ENCODE peak calls at places on chromosomes 4 and X, in seven cellular contexts. One of them, this sample, is unnamed.

GRCh38 chr4:173526724-173527102 is 3.3 kb downstream of the HAND2 start:
- DNase-seq in Right ventricle myocardium inferior: no peak
- DNase-seq in activated T-helper 9 cell treated with anti-CD3 and anti-CD28 coated beads, Interleukin-2, amount 50 U/mL, for 16 hours: no peak
- DNase-seq in mesothelial cell of epicardium: no peak
- DNase-seq in NCI-H1436: no peak
- DNase-seq in right cardiac atrium: no peak
- DNase-seq in esophagus squamous epithelium: no peak
- DNase-seq in this sample: no peak

GRCh38 chr4:7769936-7770674 is 169.6 kb downstream of the AFAP1 start:
- DNase-seq in Right ventricle myocardium inferior: no peak
- DNase-seq in activated T-helper 9 cell treated with anti-CD3 and anti-CD28 coated beads, Interleukin-2, amount 50 U/mL, for 16 hours: no peak
- DNase-seq in mesothelial cell of epicardium: no peak
- DNase-seq in NCI-H1436: no peak
- DNase-seq in right cardiac atrium: peak; percentile 45
- DNase-seq in esophagus squamous epithelium: no peak
- DNase-seq in this sample: no peak

GRCh38 chr4:19583827-19584569 is 667.7 kb upstream of the SLIT2 start:
- DNase-seq in Right ventricle myocardium inferior: no peak
- DNase-seq in activated T-helper 9 cell treated with anti-CD3 and anti-CD28 coated beads, Interleukin-2, amount 50 U/mL, for 16 hours: no peak
- DNase-seq in mesothelial cell of epicardium: no peak
- DNase-seq in NCI-H1436: no peak
- DNase-seq in right cardiac atrium: peak; percentile 42
- DNase-seq in esophagus squamous epithelium: no peak
- DNase-seq in this sample: no peak

GRCh38 chr4:103853627-103854026 is 133.8 kb upstream of the TACR3 start:
- DNase-seq in Right ventricle myocardium inferior: no peak
- DNase-seq in activated T-helper 9 cell treated with anti-CD3 and anti-CD28 coated beads, Interleukin-2, amount 50 U/mL, for 16 hours: no peak
- DNase-seq in mesothelial cell of epicardium: no peak
- DNase-seq in NCI-H1436: no peak
- DNase-seq in right cardiac atrium: no peak
- DNase-seq in esophagus squamous epithelium: no peak
- DNase-seq in this sample: no peak

GRCh38 chr4:108399610-108400265 is 220.6 kb upstream of the RPL34 start:
- DNase-seq in Right ventricle myocardium inferior: no peak
- DNase-seq in activated T-helper 9 cell treated with anti-CD3 and anti-CD28 coated beads, Interleukin-2, amount 50 U/mL, for 16 hours: no peak
- DNase-seq in mesothelial cell of epicardium: no peak
- DNase-seq in NCI-H1436: no peak
- DNase-seq in right cardiac atrium: no peak
- DNase-seq in esophagus squamous epithelium: no peak
- DNase-seq in this sample: no peak

GRCh38 chr4:89136525-89136924 is 25.2 kb downstream of the TIGD2 start:
- DNase-seq in Right ventricle myocardium inferior: no peak
- DNase-seq in activated T-helper 9 cell treated with anti-CD3 and anti-CD28 coated beads, Interleukin-2, amount 50 U/mL, for 16 hours: no peak
- DNase-seq in mesothelial cell of epicardium: no peak
- DNase-seq in NCI-H1436: no peak
- DNase-seq in right cardiac atrium: no peak
- DNase-seq in esophagus squamous epithelium: no peak
- DNase-seq in this sample: no peak

GRCh38 chr4:118327554-118328241 is 25.1 kb downstream of the PRSS12 start:
- DNase-seq in Right ventricle myocardium inferior: no peak
- DNase-seq in activated T-helper 9 cell treated with anti-CD3 and anti-CD28 coated beads, Interleukin-2, amount 50 U/mL, for 16 hours: no peak
- DNase-seq in mesothelial cell of epicardium: no peak
- DNase-seq in NCI-H1436: no peak
- DNase-seq in right cardiac atrium: no peak
- DNase-seq in esophagus squamous epithelium: no peak
- DNase-seq in this sample: no peak

GRCh38 chrX:10483191-10483808 is 137.1 kb downstream of the MID1 start:
- DNase-seq in Right ventricle myocardium inferior: no peak
- DNase-seq in activated T-helper 9 cell treated with anti-CD3 and anti-CD28 coated beads, Interleukin-2, amount 50 U/mL, for 16 hours: no peak
- DNase-seq in mesothelial cell of epicardium: no peak
- DNase-seq in NCI-H1436: no peak
- DNase-seq in right cardiac atrium: peak; percentile 62
- DNase-seq in esophagus squamous epithelium: no peak
- DNase-seq in this sample: no peak

GRCh38 chr4:27934881-27935280 is 1074.2 kb downstream of the STIM2 start:
- DNase-seq in Right ventricle myocardium inferior: no peak
- DNase-seq in activated T-helper 9 cell treated with anti-CD3 and anti-CD28 coated beads, Interleukin-2, amount 50 U/mL, for 16 hours: no peak
- DNase-seq in mesothelial cell of epicardium: no peak
- DNase-seq in NCI-H1436: no peak
- DNase-seq in right cardiac atrium: no peak
- DNase-seq in esophagus squamous epithelium: no peak
- DNase-seq in this sample: no peak

GRCh38 chr4:168218663-168219062 is 99.9 kb downstream of the DDX60 start:
- DNase-seq in Right ventricle myocardium inferior: no peak
- DNase-seq in activated T-helper 9 cell treated with anti-CD3 and anti-CD28 coated beads, Interleukin-2, amount 50 U/mL, for 16 hours: no peak
- DNase-seq in mesothelial cell of epicardium: no peak
- DNase-seq in NCI-H1436: no peak
- DNase-seq in right cardiac atrium: no peak
- DNase-seq in esophagus squamous epithelium: no peak
- DNase-seq in this sample: no peak

GRCh38 chr4:108213308-108213707 is 44.6 kb upstream of the LEF1 start:
- DNase-seq in Right ventricle myocardium inferior: no peak
- DNase-seq in activated T-helper 9 cell treated with anti-CD3 and anti-CD28 coated beads, Interleukin-2, amount 50 U/mL, for 16 hours: no peak
- DNase-seq in mesothelial cell of epicardium: no peak
- DNase-seq in NCI-H1436: no peak
- DNase-seq in right cardiac atrium: no peak
- DNase-seq in esophagus squamous epithelium: no peak
- DNase-seq in this sample: no peak

GRCh38 chr4:5465529-5465928 is 242.8 kb downstream of the EVC2 start:
- DNase-seq in Right ventricle myocardium inferior: no peak
- DNase-seq in activated T-helper 9 cell treated with anti-CD3 and anti-CD28 coated beads, Interleukin-2, amount 50 U/mL, for 16 hours: no peak
- DNase-seq in mesothelial cell of epicardium: no peak
- DNase-seq in NCI-H1436: no peak
- DNase-seq in right cardiac atrium: no peak
- DNase-seq in esophagus squamous epithelium: no peak
- DNase-seq in this sample: no peak

GRCh38 chr4:159137176-159137575 is 34.3 kb downstream of the RAPGEF2 start:
- DNase-seq in Right ventricle myocardium inferior: no peak
- DNase-seq in activated T-helper 9 cell treated with anti-CD3 and anti-CD28 coated beads, Interleukin-2, amount 50 U/mL, for 16 hours: no peak
- DNase-seq in mesothelial cell of epicardium: no peak
- DNase-seq in NCI-H1436: peak; percentile 28
- DNase-seq in right cardiac atrium: no peak
- DNase-seq in esophagus squamous epithelium: no peak
- DNase-seq in this sample: no peak